ENCODE peak calls at places on chromosomes 11 and 22, in four cellular contexts. One of them, this sample, is unnamed.

GRCh38 chr22:37533995-37534394 is 14.8 kb upstream of the CARD10 start:
- DNase-seq in K562: peak; percentile 24
- DNase-seq in HL-60: peak; percentile 70
- DNase-seq in GM12878: peak; percentile 28
- DNase-seq in this sample: no peak

GRCh38 chr11:134661660-134662059 is 249.6 kb upstream of the B3GAT1 start:
- DNase-seq in GM12878: no peak
- DNase-seq in K562: no peak
- DNase-seq in HL-60: no peak
- DNase-seq in this sample: no peak

GRCh38 chr11:126188332-126189108 is 22.9 kb downstream of the RPUSD4 start:
- DNase-seq in HL-60: no peak
- DNase-seq in K562: no peak
- DNase-seq in GM12878: peak; percentile 64
- DNase-seq in this sample: peak; percentile 65

GRCh38 chr22:32218470-32218869 is 13.6 kb upstream of the RFPL2 start:
- DNase-seq in HL-60: peak; percentile 93
- DNase-seq in K562: no peak
- DNase-seq in GM12878: no peak
- DNase-seq in this sample: no peak

GRCh38 chr11:121927359-121927758 is 188.7 kb downstream of the BLID start:
- DNase-seq in HL-60: no peak
- DNase-seq in GM12878: no peak
- DNase-seq in K562: no peak
- DNase-seq in this sample: no peak

GRCh38 chr22:26547426-26547825 is 35.2 kb upstream of the TFIP11 start:
- DNase-seq in HL-60: peak; percentile 63
- DNase-seq in GM12878: no peak
- DNase-seq in K562: no peak
- DNase-seq in this sample: no peak

GRCh38 chr11:102237096-102237735 is 80.1 kb upstream of the BIRC3 start:
- DNase-seq in GM12878: no peak
- DNase-seq in HL-60: no peak
- DNase-seq in K562: no peak
- DNase-seq in this sample: no peak

GRCh38 chr11:978781-979180 is 53.1 kb downstream of the AP2A2 start:
- DNase-seq in HL-60: no peak
- DNase-seq in GM12878: no peak
- DNase-seq in K562: no peak
- DNase-seq in this sample: no peak

GRCh38 chr11:33982661-33983060 is 68.9 kb upstream of the CAPRIN1 start:
- DNase-seq in HL-60: no peak
- DNase-seq in K562: no peak
- DNase-seq in GM12878: no peak
- DNase-seq in this sample: no peak

GRCh38 chr11:35248558-35249323 is 109.8 kb downstream of the CD44 start:
- DNase-seq in GM12878: no peak
- DNase-seq in K562: no peak
- DNase-seq in HL-60: no peak
- DNase-seq in this sample: no peak

GRCh38 chr22:24133187-24133965 is 47.9 kb upstream of the SUSD2 start:
- DNase-seq in HL-60: no peak
- DNase-seq in GM12878: no peak
- DNase-seq in K562: no peak
- DNase-seq in this sample: no peak

GRCh38 chr11:87892291-87892690 is 283.0 kb downstream of the RAB38 start:
- DNase-seq in GM12878: no peak
- DNase-seq in K562: no peak
- DNase-seq in HL-60: no peak
- DNase-seq in this sample: no peak

GRCh38 chr22:46577361-46578249 is 40.2 kb upstream of the CELSR1 start:
- DNase-seq in K562: no peak
- DNase-seq in HL-60: no peak
- DNase-seq in GM12878: no peak
- DNase-seq in this sample: no peak

DNA sequence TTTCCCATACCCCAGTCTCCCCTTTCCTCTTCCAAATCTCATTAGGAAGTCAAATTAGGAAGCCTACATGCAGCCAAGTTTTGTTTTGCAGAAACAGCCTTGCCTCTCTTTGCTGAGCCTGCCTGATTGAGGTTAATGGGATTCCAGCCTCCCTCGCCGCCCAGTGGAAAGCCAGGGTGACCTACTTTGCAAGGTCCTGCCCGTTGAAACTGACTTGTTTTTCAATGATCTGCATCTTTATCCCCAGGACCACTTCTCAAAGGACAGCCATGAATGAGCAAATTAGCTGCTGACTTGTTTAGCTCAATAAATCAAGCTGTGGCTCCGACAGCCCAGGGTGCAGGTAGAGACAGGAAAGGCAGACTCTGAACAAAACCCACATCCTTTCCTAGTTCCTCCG is 110.4 kb downstream of the RRAS2 start:
- DNase-seq in K562: no peak
- DNase-seq in GM12878: no peak
- DNase-seq in HL-60: no peak
- DNase-seq in this sample: no peak
- TF ChIP-seq SPI1 in K562: no peak
- TF ChIP-seq SPI1 in GM12878: no peak
- TF ChIP-seq SPI1 in HL-60: no peak
- TF ChIP-seq SPI1 in this sample: no peak

GRCh38 chr11:114072978-114073377 is 13.5 kb downstream of the ZBTB16 start:
- DNase-seq in GM12878: no peak
- DNase-seq in HL-60: peak; percentile 64
- DNase-seq in K562: no peak
- DNase-seq in this sample: no peak

GRCh38 chr11:114075343-114075610 is 15.8 kb downstream of the ZBTB16 start:
- DNase-seq in HL-60: no peak
- DNase-seq in K562: no peak
- DNase-seq in GM12878: no peak
- DNase-seq in this sample: no peak

GRCh38 chr11:114074546-114075342 is 15.2 kb downstream of the ZBTB16 start:
- DNase-seq in GM12878: no peak
- DNase-seq in HL-60: peak; percentile 54
- DNase-seq in K562: no peak
- DNase-seq in this sample: no peak

GRCh38 chr11:114075891-114076441 is 16.5 kb downstream of the ZBTB16 start:
- DNase-seq in K562: peak; percentile 61
- DNase-seq in GM12878: no peak
- DNase-seq in HL-60: peak; percentile 62
- DNase-seq in this sample: no peak

GRCh38 chr11:114073506-114074381 is 14.2 kb downstream of the ZBTB16 start:
- DNase-seq in GM12878: no peak
- DNase-seq in K562: no peak
- DNase-seq in HL-60: peak; percentile 59
- DNase-seq in this sample: no peak
- TF ChIP-seq SPI1 in GM12878: no peak
- TF ChIP-seq SPI1 in K562: no peak
- TF ChIP-seq SPI1 in HL-60: peak; percentile 12
- TF ChIP-seq SPI1 in this sample: no peak

DNA sequence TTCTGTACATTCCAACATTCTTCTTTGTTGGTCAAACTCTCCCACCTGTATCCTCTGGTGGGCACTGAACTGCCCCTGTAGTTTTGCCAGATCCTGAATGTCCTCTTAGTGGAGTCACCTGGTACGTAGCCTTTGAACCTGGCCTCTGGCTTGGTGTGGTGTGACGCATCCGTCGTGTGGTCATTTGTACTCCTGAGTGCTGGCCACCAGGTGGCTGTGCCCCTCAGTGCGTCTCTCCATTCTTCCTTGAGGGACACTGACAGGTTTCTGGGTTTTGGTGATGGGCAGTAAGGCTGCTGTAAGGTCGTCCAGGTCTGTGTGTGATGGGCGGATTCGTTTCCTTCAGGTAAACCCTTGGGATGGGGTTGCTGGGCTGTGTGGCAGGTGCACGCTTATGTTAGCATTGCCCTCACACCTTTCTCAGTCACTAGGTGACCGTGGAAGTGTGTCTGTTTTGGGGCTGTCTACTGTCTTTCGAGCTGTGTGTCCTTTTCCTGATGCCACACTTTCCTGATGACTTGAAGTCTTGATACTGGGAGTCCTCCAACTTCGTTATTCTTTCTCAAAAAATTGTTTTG is 13.6 kb upstream of the RANBP1 start:
- DNase-seq in GM12878: no peak
- DNase-seq in K562: no peak
- DNase-seq in HL-60: no peak
- DNase-seq in this sample: no peak
- TF ChIP-seq SPI1 in GM12878: no peak
- TF ChIP-seq SPI1 in K562: no peak
- TF ChIP-seq SPI1 in HL-60: no peak
- TF ChIP-seq SPI1 in this sample: no peak

GRCh38 chr11:67303132-67303988 is at the start of gene SSH3:
- DNase-seq in HL-60: peak; percentile 37
- DNase-seq in GM12878: no peak
- DNase-seq in K562: no peak
- DNase-seq in this sample: no peak
- TF ChIP-seq SPI1 in HL-60: no peak
- TF ChIP-seq SPI1 in GM12878: no peak
- TF ChIP-seq SPI1 in K562: no peak
- TF ChIP-seq SPI1 in this sample: no peak

GRCh38 chr22:28927526-28928089 is 44.2 kb downstream of the ZNRF3 start:
- DNase-seq in K562: peak; percentile 18
- DNase-seq in GM12878: no peak
- DNase-seq in HL-60: no peak
- DNase-seq in this sample: no peak
- TF ChIP-seq SPI1 in K562: no peak
- TF ChIP-seq SPI1 in GM12878: no peak
- TF ChIP-seq SPI1 in HL-60: no peak
- TF ChIP-seq SPI1 in this sample: no peak

This sample was measured in GM12891.